ENCODE peak calls at places on chromosomes 5 and 9, in nine cellular contexts. L is T-helper 2 cell; O is left lung; Z is GM04504; G is MCF 10A; V is H54; U is stimulated activated naive CD4-positive, alpha-beta T cell treated with Interleukin-2 at 50 U/mL for 16 hours; E is NCI-H1694 treated with DMSO at 0.1 percent for 48 hours; B is brain microvascular endothelial cell. H is an unnamed sample.

GRCh38 chr9:26502311-26502710 is 390.3 kb downstream of the CAAP1 start:
- DNase-seq in L (no peak), B (no peak), O (no peak), V (peak; percentile 4), E (no peak), G (peak; percentile 27), Z (no peak), U (no peak), H (no peak)

GRCh38 chr9:128456613-128457061 is 831 bp downstream of the ODF2 start:
- DNase-seq in G (peak; percentile 78), L (peak; percentile 61), O (peak; percentile 90), E (peak; percentile 13), Z (peak; percentile 53), V (peak; percentile 97), B (peak; percentile 70), U (peak; percentile 67), H (peak; percentile 60)

GRCh38 chr5:18393546-18393945 is 759.3 kb downstream of the TAF11L14 start:
- DNase-seq in G (no peak), E (no peak), O (no peak), V (no peak), L (no peak), U (no peak), B (no peak), Z (no peak), H (no peak)

GRCh38 chr9:129225815-129226214 is 47.8 kb upstream of the IER5L start:
- DNase-seq in U (peak; percentile 24), L (no peak), Z (no peak), E (no peak), G (peak; percentile 68), V (peak; percentile 65), O (peak; percentile 81), B (peak; percentile 79), H (no peak)

GRCh38 chr5:110469486-110469885 is 257.0 kb downstream of the TMEM232 start:
- DNase-seq in V (no peak), L (no peak), E (no peak), Z (no peak), O (no peak), U (no peak), G (no peak), B (no peak), H (no peak)

GRCh38 chr5:181052928-181053759 is 13.1 kb downstream of the BTNL9 start:
- DNase-seq in E (no peak), L (no peak), V (no peak), B (no peak), G (no peak), U (no peak), Z (no peak), O (no peak), H (no peak)

GRCh38 chr5:93141969-93142368 is 439.1 kb downstream of the NR2F1-AS1 start:
- DNase-seq in B (no peak), L (no peak), E (no peak), V (no peak), U (no peak), G (no peak), O (no peak), Z (no peak), H (no peak)

GRCh38 chr9:128026255-128027165 is 40.6 kb downstream of the NAIF1 start:
- DNase-seq in E (no peak), O (no peak), B (no peak), L (peak; percentile 80), Z (no peak), V (no peak), G (no peak), U (peak; percentile 75), H (no peak)

GRCh38 chr9:120935383-120935857 is 8.8 kb upstream of the TRAF1 start:
- DNase-seq in B (peak; percentile 92), E (peak; percentile 89), L (no peak), U (no peak), G (peak; percentile 100), O (peak; percentile 93), V (peak; percentile 95), Z (peak; percentile 84), H (peak; percentile 92)

GRCh38 chr5:43192558-43193170 is 639 bp downstream of the NIM1K start:
- DNase-seq in L (peak; percentile 3), B (no peak), G (no peak), V (no peak), E (no peak), Z (no peak), U (peak; percentile 4), O (peak; percentile 83), H (no peak)

GRCh38 chr5:42513246-42513645 is 90.0 kb downstream of the GHR start:
- DNase-seq in Z (no peak), O (peak; percentile 31), U (no peak), E (no peak), L (no peak), V (no peak), B (no peak), G (no peak), H (no peak)

GRCh38 chr9:128558431-128559310 is 6.3 kb downstream of the SPTAN1 start:
- DNase-seq in U (peak; percentile 10), O (peak; percentile 80), L (no peak), E (peak; percentile 75), G (peak; percentile 77), Z (peak; percentile 65), V (peak; percentile 78), B (peak; percentile 95), H (peak; percentile 97)

GRCh38 chr5:161410640-161411039 is 135.9 kb downstream of the GABRB2 start:
- DNase-seq in L (no peak), U (no peak), Z (no peak), B (no peak), V (no peak), E (no peak), O (no peak), G (no peak), H (peak; percentile 28)

GRCh38 chr9:4821133-4821532 is 28.4 kb downstream of the RCL1 start:
- DNase-seq in G (no peak), V (no peak), O (no peak), L (no peak), B (no peak), Z (no peak), U (no peak), E (no peak), H (no peak)

GRCh38 chr5:143968071-143968878 is 156.3 kb downstream of the HMHB1 start:
- DNase-seq in V (no peak), U (no peak), E (peak; percentile 55), B (peak; percentile 39), L (no peak), O (no peak), Z (peak; percentile 65), G (peak; percentile 80), H (peak; percentile 58)

GRCh38 chr5:68699966-68700365 is 393.8 kb upstream of the SLC30A5 start:
- DNase-seq in G (no peak), U (no peak), O (no peak), B (no peak), E (no peak), Z (no peak), V (no peak), L (no peak), H (no peak)

GRCh38 chr5:76337949-76338589 is 65.0 kb upstream of the IQGAP2 start:
- DNase-seq in G (peak; percentile 84), V (peak; percentile 50), Z (peak; percentile 15), E (no peak), L (peak; percentile 14), U (peak; percentile 10), O (no peak), B (peak; percentile 64), H (peak; percentile 12)

GRCh38 chr9:95749493-95749892 is 126.0 kb upstream of the ERCC6L2 start:
- DNase-seq in B (no peak), G (no peak), E (no peak), L (no peak), O (no peak), Z (no peak), U (no peak), V (no peak), H (no peak)

GRCh38 chr5:41510176-41510831 is at the start of gene PLCXD3:
- DNase-seq in E (peak; percentile 47), V (no peak), B (no peak), G (no peak), L (no peak), U (no peak), Z (no peak), O (peak; percentile 65), H (no peak)

GRCh38 chr5:176381979-176382378 is 6.4 kb downstream of the NOP16 start:
- DNase-seq in L (no peak), U (no peak), B (no peak), V (no peak), O (no peak), E (no peak), G (no peak), Z (no peak), H (no peak)

GRCh38 chr5:9168791-9169611 is 376.9 kb downstream of the SEMA5A start:
- DNase-seq in U (no peak), Z (no peak), E (no peak), V (no peak), L (no peak), B (no peak), O (no peak), G (peak; percentile 59), H (no peak)

GRCh38 chr9:18979367-18979766 is 53.6 kb downstream of the SAXO1 start:
- DNase-seq in U (no peak), O (no peak), E (no peak), B (peak; percentile 55), V (peak; percentile 45), L (no peak), G (peak; percentile 18), Z (no peak), H (no peak)